ENCODE peak calls at places on chromosomes 1 and 21, in five cellular contexts. E is WERI-Rb-1, X is IMR-90, B is right cardiac atrium, T is brain microvascular endothelial cell. U is an unnamed sample.

GRCh38 chr21:34845521-34846213 is 176.9 kb downstream of the CLIC6 start:
- DNase-seq in E (no peak), T (peak; percentile 73), X (peak; percentile 90), B (no peak), U (peak; percentile 54)

GRCh38 chr1:46535063-46535462 is 16.4 kb downstream of the KNCN start:
- DNase-seq in E (peak; percentile 72), T (no peak), X (no peak), B (no peak), U (no peak)

GRCh38 chr1:17167783-17168479 is 37.0 kb upstream of the PADI1 start:
- DNase-seq in T (peak; percentile 74), X (peak; percentile 88), B (no peak), E (no peak), U (peak; percentile 89)

GRCh38 chr1:149903836-149904491 is 4.6 kb downstream of the BOLA1 start:
- DNase-seq in X (no peak), T (no peak), E (peak; percentile 58), B (no peak), U (no peak)

GRCh38 chr1:30807318-30808066 is 49.9 kb upstream of the LAPTM5 start:
- DNase-seq in E (peak; percentile 57), B (peak; percentile 86), T (no peak), X (no peak), U (peak; percentile 68)

GRCh38 chr1:224266105-224266935 is 63.7 kb downstream of the NVL start:
- DNase-seq in B (no peak), T (no peak), X (no peak), E (no peak), U (no peak)

GRCh38 chr21:30382201-30382600 is 10.1 kb upstream of the KRTAP13-2 start:
- DNase-seq in T (no peak), X (no peak), B (no peak), E (no peak), U (no peak)

GRCh38 chr1:109239580-109240068 is 9.7 kb upstream of the CELSR2 start:
- DNase-seq in B (no peak), X (peak; percentile 46), T (peak; percentile 34), E (peak; percentile 80), U (no peak)

GRCh38 chr1:42176902-42177519 is 12.5 kb upstream of the GUCA2A start:
- DNase-seq in X (peak; percentile 55), B (no peak), T (peak; percentile 29), E (peak; percentile 57), U (peak; percentile 26)

GRCh38 chr1:76659171-76659940 is 207.9 kb upstream of the ST6GALNAC5 start:
- DNase-seq in B (no peak), X (no peak), E (no peak), T (peak; percentile 22), U (no peak)

GRCh38 chr1:67044631-67045270 is 9.2 kb downstream of the SLC35D1 start:
- DNase-seq in T (no peak), X (peak; percentile 11), B (no peak), E (no peak), U (no peak)

GRCh38 chr1:231153726-231154125 is 8.1 kb upstream of the TRIM67 start:
- DNase-seq in E (no peak), T (no peak), B (no peak), X (no peak), U (no peak)

GRCh38 chr1:37238376-37239224 is 204.3 kb upstream of the GRIK3 start:
- DNase-seq in T (no peak), E (no peak), B (no peak), X (no peak), U (no peak)

GRCh38 chr1:192601145-192602048 is 25.8 kb downstream of the RGS1 start:
- DNase-seq in X (peak; percentile 51), E (no peak), B (no peak), T (no peak), U (peak; percentile 43)

GRCh38 chr1:245742891-245743290 is 588.1 kb downstream of the KIF26B start:
- DNase-seq in B (no peak), X (no peak), T (peak; percentile 14), E (no peak), U (no peak)

GRCh38 chr1:18618546-18619466 is 11.8 kb upstream of the PAX7 start:
- DNase-seq in X (no peak), T (no peak), E (no peak), B (no peak), U (peak; percentile 19)

GRCh38 chr1:178653091-178653490 is 72.0 kb upstream of the RALGPS2 start:
- DNase-seq in X (peak; percentile 49), B (no peak), T (no peak), E (no peak), U (peak; percentile 66)

GRCh38 chr1:243745361-243745760 is 104.7 kb downstream of the AKT3 start:
- DNase-seq in E (no peak), X (peak; percentile 33), B (no peak), T (peak; percentile 24), U (peak; percentile 55)

GRCh38 chr1:79373481-79374132 is 367.1 kb upstream of the ADGRL4 start:
- DNase-seq in B (peak; percentile 62), X (no peak), E (no peak), T (no peak), U (peak; percentile 10)

DNA sequence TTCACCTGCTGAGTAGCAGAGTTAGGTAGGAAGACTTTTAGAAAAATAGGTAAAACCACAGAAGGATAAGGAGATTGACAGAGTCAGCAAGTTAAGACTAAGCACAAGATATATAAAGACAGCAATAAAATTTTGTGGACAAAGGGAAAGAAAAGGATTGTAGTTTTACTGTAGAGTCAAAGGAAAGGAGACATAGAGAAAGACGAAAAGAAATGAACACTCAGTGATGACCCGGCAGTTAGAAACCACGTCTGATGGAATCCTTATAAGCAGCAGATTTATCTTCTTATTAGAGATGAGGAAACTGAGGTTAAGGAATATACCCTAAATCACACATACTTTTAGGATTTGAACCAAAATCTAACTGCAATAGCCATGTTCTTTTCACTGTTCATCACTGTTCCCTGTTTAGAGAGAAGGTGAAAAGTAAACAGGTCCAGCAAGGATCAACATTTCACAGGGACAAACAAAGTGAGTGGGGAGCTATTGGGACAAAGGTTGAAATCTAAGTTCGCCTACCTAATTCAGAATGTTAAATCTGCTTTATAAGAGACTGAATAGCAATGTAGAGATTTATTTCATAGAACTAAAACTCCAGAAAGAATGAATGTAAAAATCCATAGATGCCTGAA is 6.8 kb downstream of the FRRS1 start:
- DNase-seq in B (no peak), X (no peak), E (no peak), T (no peak), U (no peak)
- H3K4me3 ChIP-seq in B (no peak overlapping the region), X (no peak overlapping the region), E (no peak overlapping the region), T (no peak overlapping the region), U (no peak overlapping the region)

GRCh38 chr1:94237291-94238226 is at the start of gene ARHGAP29:
- DNase-seq in T (peak; percentile 74), B (peak; percentile 94), E (peak; percentile 89), X (peak; percentile 50), U (peak; percentile 78)

GRCh38 chr1:94234615-94235014 is 2.8 kb downstream of the ARHGAP29 start:
- DNase-seq in B (no peak), X (no peak), T (no peak), E (no peak), U (no peak)

GRCh38 chr1:94236630-94237290 is 624 bp downstream of the ARHGAP29 start:
- DNase-seq in T (no peak), E (peak; percentile 34), B (no peak), X (peak; percentile 50), U (peak; percentile 53)

GRCh38 chr1:94236021-94236491 is 1.3 kb downstream of the ARHGAP29 start:
- DNase-seq in E (no peak), B (no peak), T (no peak), X (peak; percentile 8), U (no peak)

DNA sequence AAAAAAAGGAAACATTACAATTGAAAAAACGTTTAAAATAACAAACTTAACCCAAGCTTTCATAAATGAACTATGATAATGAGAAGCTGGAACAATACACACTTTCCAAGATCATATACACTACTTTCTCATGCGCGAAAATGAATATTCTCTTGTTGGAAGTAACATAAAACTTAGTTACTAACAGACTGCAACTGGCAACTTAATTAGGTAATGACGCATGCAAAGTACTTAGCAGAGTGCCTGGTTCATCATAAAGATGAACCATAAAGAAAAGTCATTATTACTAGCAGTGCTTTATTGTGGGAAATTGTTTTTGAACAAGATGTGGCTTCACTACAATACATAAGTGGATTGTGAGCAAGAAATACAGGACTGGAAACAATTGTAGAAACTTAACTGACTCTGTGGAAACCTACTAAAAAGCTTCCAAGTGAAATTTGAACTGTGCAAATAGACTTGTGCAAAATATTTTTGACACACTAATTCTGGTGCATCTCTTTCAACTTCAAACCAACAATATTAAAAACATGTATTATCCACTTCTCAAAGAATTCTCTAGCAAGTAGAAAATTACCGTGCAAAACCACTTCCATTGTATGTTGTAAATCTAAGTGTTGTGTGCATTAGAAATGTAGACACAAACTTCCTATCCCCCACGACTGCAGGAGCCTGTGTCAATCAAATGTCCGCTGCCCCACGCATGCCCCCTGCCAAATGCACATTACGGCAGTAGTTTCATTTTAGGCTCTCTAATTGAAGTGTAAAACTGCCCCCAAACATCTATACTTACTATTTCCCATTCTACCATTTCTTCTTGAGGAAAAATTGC is 2.0 kb downstream of the ARHGAP29 start:
- DNase-seq in X (no peak), E (no peak), B (no peak), T (no peak), U (no peak)
- H3K4me3 ChIP-seq in X (peak overlapping the region; percentile 60), E (no peak overlapping the region), B (peak overlapping the region; percentile 68), T (peak overlapping the region; percentile 89), U (peak overlapping the region; percentile 79)

GRCh38 chr21:16423921-16424320 is 694.1 kb downstream of the USP25 start:
- DNase-seq in X (no peak), T (no peak), E (no peak), B (no peak), U (no peak)
- H3K4me3 ChIP-seq in X (no peak overlapping the region), T (peak overlapping the region; percentile 15), E (no peak overlapping the region), B (peak overlapping the region; percentile 67), U (no peak overlapping the region)

DNA sequence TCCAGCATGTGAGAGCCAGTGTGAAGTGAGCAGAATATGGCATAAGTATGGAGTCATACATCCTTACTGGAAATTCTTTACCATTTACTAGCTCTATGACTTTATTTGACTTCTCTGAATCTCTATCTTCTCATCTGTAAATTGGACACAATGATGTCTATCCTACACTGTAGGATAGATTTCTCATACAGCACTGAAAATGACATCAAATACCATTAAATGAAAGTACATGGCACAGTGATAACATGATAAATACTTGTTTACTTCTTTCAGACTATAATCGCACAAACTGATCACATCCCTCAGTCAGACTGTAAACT is 1.3 kb upstream of the CTTNBP2NL start:
- DNase-seq in E (no peak), B (no peak), T (no peak), X (no peak), U (no peak)
- H3K4me3 ChIP-seq in E (no peak overlapping the region), B (no peak overlapping the region), T (peak overlapping the region; percentile 23), X (peak overlapping the region; percentile 36), U (peak overlapping the region; percentile 27)

DNA sequence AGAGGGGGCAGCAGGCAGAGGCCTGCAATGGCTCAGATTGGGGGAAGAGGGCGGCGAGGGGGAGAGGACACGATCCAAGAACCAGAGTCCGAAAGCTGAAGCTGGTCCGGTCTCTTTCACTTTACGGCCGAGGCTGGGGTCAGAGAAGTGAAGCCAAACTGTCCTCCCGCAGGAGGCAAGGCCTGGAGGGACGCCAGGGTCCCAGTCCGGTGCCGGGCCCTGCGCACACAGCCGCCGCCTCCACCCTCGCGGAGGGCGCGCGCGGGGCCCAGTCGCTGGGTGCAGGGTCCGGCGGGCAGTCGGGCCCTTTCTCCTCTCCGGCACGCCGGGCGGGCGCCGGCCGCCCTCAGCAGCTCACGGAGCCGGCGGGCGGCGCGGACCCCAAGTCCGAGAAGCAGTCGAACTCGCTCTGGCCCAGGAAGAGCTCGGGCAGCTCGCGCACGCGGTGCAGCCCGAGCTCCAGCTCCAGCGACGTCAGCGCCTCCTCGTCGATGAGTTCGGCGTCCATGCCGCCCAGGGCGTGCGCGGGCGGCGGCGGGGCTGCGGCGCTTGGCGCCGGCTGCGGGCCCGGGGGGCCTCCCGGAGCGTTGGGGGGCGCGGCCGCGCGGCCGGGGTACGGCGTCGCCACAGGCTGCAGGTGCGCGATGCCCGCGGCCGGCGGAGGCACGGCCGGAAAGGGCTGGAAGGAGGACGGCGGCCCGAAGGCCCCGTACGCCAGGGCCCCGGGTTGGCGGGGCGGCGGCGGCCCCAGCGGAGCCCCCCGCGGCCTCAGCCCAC is 748 bp downstream of the CITED4 start:
- DNase-seq in T (no peak), E (no peak), B (peak; percentile 85), X (peak; percentile 48), U (peak; percentile 76)
- H3K4me3 ChIP-seq in T (peak overlapping the region; percentile 64), E (no peak overlapping the region), B (peak overlapping the region; percentile 71), X (peak overlapping the region; percentile 76), U (peak overlapping the region; percentile 59)

U was measured in foreskin fibroblast.